ENCODE peak calls at places on chromosomes 11 and 22, in nine cellular contexts. V is activated CD4-positive, CD25-positive, alpha-beta regulatory T cell; T is activated CD4-positive, alpha-beta T cell treated with anti-CD3 and anti-CD28 coated beads for 24 hours; A is effector memory CD4-positive, alpha-beta T cell; Q is upper lobe of right lung; P is cardiac septum; Y is EH; H is stimulated activated CD8-positive, alpha-beta memory T cell treated with anti-CD3 and anti-CD28 coated beads, Interleukin-2, amount 100 ng/mL, for 48 hours; R is sciatic nerve. B is an unnamed sample.

GRCh38 chr11:47907499-47907898 is 59.3 kb upstream of the NUP160 start:
- DNase-seq in R (no peak), T (no peak), Q (no peak), P (no peak), A (no peak), H (no peak), V (no peak), Y (peak; percentile 64), B (no peak)

GRCh38 chr11:73189315-73189714 is 28.8 kb upstream of the P2RY2 start:
- DNase-seq in R (no peak), Y (no peak), T (no peak), H (no peak), Q (no peak), P (no peak), V (no peak), A (no peak), B (no peak)

GRCh38 chr11:109405671-109406070 is 16.3 kb upstream of the C11orf87 start:
- DNase-seq in P (no peak), A (no peak), V (no peak), H (no peak), Q (no peak), R (no peak), T (no peak), Y (peak; percentile 59), B (no peak)

GRCh38 chr11:94184861-94185260 is 56.2 kb downstream of the PANX1 start:
- DNase-seq in A (no peak), V (no peak), P (no peak), Y (peak; percentile 53), T (no peak), Q (no peak), R (no peak), H (no peak), B (no peak)

GRCh38 chr11:57468276-57468675 is 7.9 kb downstream of the RTN4RL2 start:
- DNase-seq in A (no peak), P (no peak), T (no peak), V (no peak), Y (no peak), R (no peak), Q (no peak), H (no peak), B (no peak)

GRCh38 chr11:64713031-64713780 is 9.8 kb downstream of the NRXN2 start:
- DNase-seq in Y (peak; percentile 25), H (no peak), V (no peak), A (no peak), Q (peak; percentile 72), T (no peak), R (no peak), P (no peak), B (no peak)

GRCh38 chr11:129911298-129911697 is 15.9 kb upstream of the NFRKB start:
- DNase-seq in P (no peak), Y (peak; percentile 38), V (no peak), R (no peak), T (no peak), A (no peak), Q (no peak), H (no peak), B (no peak)

GRCh38 chr11:113351061-113351460 is 36.5 kb upstream of the ANKK1 start:
- DNase-seq in P (no peak), Q (no peak), H (no peak), T (no peak), A (no peak), V (no peak), Y (no peak), R (no peak), B (no peak)

GRCh38 chr22:31489632-31490495 is at the start of gene EIF4ENIF1:
- DNase-seq in Y (peak; percentile 87), P (peak; percentile 94), R (peak; percentile 90), Q (peak; percentile 94), V (peak; percentile 75), T (peak; percentile 80), A (peak; percentile 77), H (peak; percentile 74), B (peak; percentile 86)

GRCh38 chr11:63869171-63869591 is 30.3 kb downstream of the MARK2 start:
- DNase-seq in R (no peak), V (no peak), A (no peak), Q (no peak), H (no peak), T (no peak), Y (no peak), P (no peak), B (no peak)

GRCh38 chr22:50641696-50642607 is 14.0 kb upstream of the ARSA start:
- DNase-seq in Y (peak; percentile 21), V (no peak), H (no peak), P (no peak), Q (peak; percentile 71), R (no peak), A (no peak), T (no peak), B (no peak)

GRCh38 chr11:93888026-93888425 is 37.6 kb upstream of the VSTM5 start:
- DNase-seq in R (no peak), T (no peak), Q (no peak), V (no peak), H (no peak), Y (no peak), A (no peak), P (no peak), B (no peak)

GRCh38 chr11:89293966-89294679 is 116.4 kb downstream of the TYR start:
- DNase-seq in V (no peak), R (no peak), A (no peak), Q (peak; percentile 43), H (no peak), Y (peak; percentile 15), T (no peak), P (no peak), B (no peak)

GRCh38 chr11:15944460-15944859 is 411.9 kb downstream of the SOX6 start:
- DNase-seq in V (no peak), H (no peak), Y (no peak), R (no peak), Q (no peak), T (no peak), A (no peak), P (no peak), B (no peak)

GRCh38 chr11:38274031-38274430 is 1676.0 kb upstream of the RAG2 start:
- DNase-seq in P (no peak), V (no peak), Q (no peak), Y (peak; percentile 0), T (no peak), R (no peak), H (no peak), A (no peak), B (no peak)

GRCh38 chr22:45263790-45264269 is 20.9 kb upstream of the UPK3A start:
- DNase-seq in R (peak; percentile 85), Y (peak; percentile 86), V (no peak), A (no peak), P (no peak), H (no peak), T (no peak), Q (peak; percentile 84), B (no peak)

GRCh38 chr11:107590460-107591097 is 368 bp upstream of the ELMOD1 start:
- DNase-seq in Q (no peak), P (no peak), R (no peak), T (no peak), H (no peak), Y (no peak), V (no peak), A (no peak), B (no peak)

GRCh38 chr11:3971756-3972404 is 116.4 kb downstream of the STIM1 start:
- DNase-seq in A (no peak), Y (peak; percentile 30), R (no peak), P (no peak), Q (no peak), V (no peak), T (no peak), H (no peak), B (no peak)

GRCh38 chr22:43158778-43159483 is 7.6 kb downstream of the TSPO start:
- DNase-seq in R (no peak), P (no peak), H (no peak), Q (no peak), T (no peak), Y (no peak), A (no peak), V (no peak), B (no peak)

GRCh38 chr11:1917523-1918435 is 1.7 kb upstream of the TNNT3 start:
- DNase-seq in Y (no peak), H (no peak), P (no peak), T (no peak), V (no peak), Q (peak; percentile 61), R (no peak), A (no peak), B (no peak)

GRCh38 chr11:4006946-4007680 is 87.5 kb upstream of the RRM1 start:
- DNase-seq in Q (no peak), A (no peak), P (no peak), T (no peak), R (no peak), V (no peak), Y (no peak), H (no peak), B (no peak)